ENCODE peak calls at places on chromosomes 5 and 9, in five cellular contexts. P is spleen, N is endothelial cell of umbilical vein, H is heart right ventricle, M is kidney. T is an unnamed sample.

GRCh38 chr5:127892467-127893207 is 189.4 kb downstream of the CCDC192 start:
- DNase-seq in P (no peak), N (peak; percentile 68), H (no peak), M (no peak), T (peak; percentile 82)

GRCh38 chr5:151214614-151215545 is 9.0 kb downstream of the CCDC69 start:
- DNase-seq in P (peak; percentile 94), N (no peak), H (no peak), M (no peak), T (no peak)

GRCh38 chr5:107464876-107465275 is 205.9 kb downstream of the EFNA5 start:
- DNase-seq in P (no peak), N (peak; percentile 29), H (no peak), M (no peak), T (no peak)

GRCh38 chr9:74940600-74940999 is 12.1 kb downstream of the C9orf40 start:
- DNase-seq in P (no peak), N (peak; percentile 10), H (no peak), M (no peak), T (peak; percentile 51)

GRCh38 chr9:127102176-127102575 is 20.3 kb downstream of the ANGPTL2 start:
- DNase-seq in P (no peak), N (no peak), H (no peak), M (no peak), T (no peak)

GRCh38 chr5:337565-338130 is 16.1 kb downstream of the AHRR start:
- DNase-seq in P (no peak), N (peak; percentile 24), H (no peak), M (no peak), T (peak; percentile 48)

GRCh38 chr5:1827410-1828397 is 26.5 kb downstream of the NDUFS6 start:
- DNase-seq in P (peak; percentile 71), N (no peak), H (no peak), M (no peak), T (no peak)

GRCh38 chr9:36966371-36967097 is 67.5 kb downstream of the PAX5 start:
- DNase-seq in P (no peak), N (no peak), H (no peak), M (no peak), T (no peak)

GRCh38 chr9:125748511-125749099 is 1.4 kb downstream of the PBX3 start:
- DNase-seq in P (peak; percentile 83), N (no peak), H (peak; percentile 13), M (no peak), T (peak; percentile 34)

GRCh38 chr9:35696520-35697215 is 6.9 kb upstream of the TPM2 start:
- DNase-seq in P (peak; percentile 84), N (peak; percentile 59), H (peak; percentile 46), M (peak; percentile 59), T (peak; percentile 68)

GRCh38 chr9:91776409-91777365 is 173.3 kb downstream of the ROR2 start:
- DNase-seq in P (no peak), N (no peak), H (no peak), M (no peak), T (peak; percentile 53)

GRCh38 chr9:37986001-37986400 is 82.1 kb upstream of the SLC25A51 start:
- DNase-seq in P (no peak), N (no peak), H (no peak), M (peak; percentile 18), T (no peak)

GRCh38 chr9:115733736-115734135 is 419.9 kb upstream of the PAPPA start:
- DNase-seq in P (no peak), N (no peak), H (no peak), M (no peak), T (no peak)

GRCh38 chr5:80216753-80217596 is 38.9 kb downstream of the SERINC5 start:
- DNase-seq in P (no peak), N (no peak), H (peak; percentile 68), M (no peak), T (no peak)

GRCh38 chr9:105890046-105890822 is 195.9 kb downstream of the TMEM38B start:
- DNase-seq in P (no peak), N (no peak), H (no peak), M (no peak), T (no peak)

GRCh38 chr9:35096035-35096849 is at the start of gene PIGO:
- DNase-seq in P (peak; percentile 99), N (peak; percentile 78), H (peak; percentile 89), M (peak; percentile 97), T (peak; percentile 85)

GRCh38 chr5:76693141-76693540 is 22.8 kb upstream of the F2R start:
- DNase-seq in P (no peak), N (peak; percentile 41), H (no peak), M (no peak), T (no peak)

GRCh38 chr9:90445391-90445790 is 197.2 kb downstream of the DIRAS2 start:
- DNase-seq in P (no peak), N (no peak), H (no peak), M (no peak), T (no peak)

GRCh38 chr9:20550326-20550725 is 72.0 kb downstream of the MLLT3 start:
- DNase-seq in P (no peak), N (no peak), H (no peak), M (no peak), T (no peak)

GRCh38 chr9:14435871-14436270 is 121.9 kb upstream of the NFIB start:
- DNase-seq in P (no peak), N (no peak), H (no peak), M (no peak), T (no peak)

GRCh38 chr5:125409101-125409495 is 662.7 kb upstream of the ZNF608 start:
- DNase-seq in P (no peak), N (no peak), H (no peak), M (no peak), T (peak; percentile 62)

GRCh38 chr5:142275496-142275895 is 49.3 kb downstream of the SPRY4 start:
- DNase-seq in P (no peak), N (no peak), H (no peak), M (no peak), T (peak; percentile 71)

DNA sequence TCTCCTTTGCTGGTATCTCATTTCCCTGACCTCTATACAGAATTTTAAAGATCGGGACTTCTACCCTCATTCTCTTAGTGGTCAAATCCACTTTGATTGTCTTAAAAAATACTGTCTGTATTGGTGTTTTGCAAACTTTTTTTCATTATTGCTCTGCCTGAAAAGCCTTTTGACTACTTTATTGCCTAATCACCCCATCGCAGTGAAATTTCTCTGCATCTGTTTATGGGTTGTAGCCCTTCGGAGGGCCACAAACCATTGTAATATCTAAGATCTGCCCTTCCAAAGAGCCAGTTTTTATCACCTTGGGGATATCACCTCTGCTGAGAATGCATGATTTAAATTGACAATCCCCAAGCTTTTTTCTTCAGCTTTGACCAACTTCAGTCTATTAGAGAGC is 21.1 kb downstream of the KIF2A start:
- DNase-seq in P (no peak), N (no peak), H (no peak), M (no peak), T (no peak)
- TF ChIP-seq CTCF in P (no peak), N (no peak), H (no peak), M (no peak), T (no peak)

GRCh38 chr5:155148694-155149093 is 135.1 kb downstream of the KIF4B start:
- DNase-seq in P (no peak), N (no peak), H (no peak), M (no peak), T (no peak)

GRCh38 chr5:155144956-155145355 is 131.4 kb downstream of the KIF4B start:
- DNase-seq in P (no peak), N (no peak), H (no peak), M (no peak), T (no peak)

GRCh38 chr5:155150012-155150411 is 136.5 kb downstream of the KIF4B start:
- DNase-seq in P (no peak), N (no peak), H (no peak), M (no peak), T (peak; percentile 18)

DNA sequence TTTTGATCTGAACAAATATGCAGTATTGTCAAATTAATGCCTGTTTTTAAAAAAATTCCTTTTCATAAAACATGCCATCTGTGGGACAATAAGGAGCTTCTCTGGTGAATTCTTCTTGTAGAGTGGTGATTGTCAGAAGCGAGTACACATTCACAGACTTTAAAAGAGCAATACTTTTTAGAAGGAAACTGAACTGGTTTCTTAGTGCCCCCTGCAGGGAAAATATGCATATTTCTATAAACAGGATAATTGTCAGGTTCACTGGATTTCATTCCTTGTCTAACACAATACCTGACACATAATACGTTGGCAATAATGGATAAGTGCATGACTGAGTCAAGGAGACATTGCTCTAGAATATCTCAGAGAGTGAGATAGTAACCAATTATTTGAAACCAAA is 133.7 kb downstream of the KIF4B start:
- DNase-seq in P (no peak), N (peak; percentile 31), H (no peak), M (no peak), T (peak; percentile 39)
- TF ChIP-seq CTCF in P (no peak), N (no peak), H (peak; percentile 40), M (no peak), T (peak; percentile 49)

DNA sequence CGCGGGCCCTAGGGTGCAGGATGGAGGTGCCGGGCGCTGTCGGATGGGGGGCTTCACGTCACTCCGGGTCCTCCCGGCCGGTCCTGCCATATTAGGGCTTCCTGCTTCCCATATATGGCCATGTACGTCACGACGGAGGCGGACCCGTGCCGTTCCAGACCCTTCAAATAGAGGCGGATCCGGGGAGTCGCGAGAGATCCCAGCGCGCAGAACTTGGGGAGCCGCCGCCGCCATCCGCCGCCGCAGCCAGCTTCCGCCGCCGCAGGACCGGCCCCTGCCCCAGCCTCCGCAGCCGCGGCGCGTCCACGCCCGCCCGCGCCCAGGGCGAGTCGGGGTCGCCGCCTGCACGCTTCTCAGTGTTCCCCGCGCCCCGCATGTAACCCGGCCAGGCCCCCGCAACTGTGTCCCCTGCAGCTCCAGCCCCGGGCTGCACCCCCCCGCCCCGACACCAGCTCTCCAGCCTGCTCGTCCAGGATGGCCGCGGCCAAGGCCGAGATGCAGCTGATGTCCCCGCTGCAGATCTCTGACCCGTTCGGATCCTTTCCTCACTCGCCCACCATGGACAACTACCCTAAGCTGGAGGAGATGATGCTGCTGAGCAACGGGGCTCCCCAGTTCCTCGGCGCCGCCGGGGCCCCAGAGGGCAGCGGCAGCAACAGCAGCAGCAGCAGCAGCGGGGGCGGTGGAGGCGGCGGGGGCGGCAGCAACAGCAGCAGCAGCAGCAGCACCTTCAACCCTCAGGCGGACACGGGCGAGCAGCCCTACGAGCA is at the start of gene EGR1:
- DNase-seq in P (peak; percentile 93), N (peak; percentile 24), H (peak; percentile 92), M (peak; percentile 98), T (peak; percentile 98)
- TF ChIP-seq CTCF in P (peak; percentile 35), N (no peak), H (no peak), M (peak; percentile 9), T (no peak)

GRCh38 chr5:81748556-81748955 is 2.3 kb downstream of the SSBP2 start:
- DNase-seq in P (no peak), N (peak; percentile 21), H (no peak), M (no peak), T (no peak)
- TF ChIP-seq CTCF in P (no peak), N (no peak), H (no peak), M (no peak), T (no peak)

GRCh38 chr5:18113724-18114123 is 479.5 kb downstream of the TAF11L14 start:
- DNase-seq in P (no peak), N (no peak), H (no peak), M (no peak), T (peak; percentile 41)
- TF ChIP-seq CTCF in P (no peak), N (no peak), H (no peak), M (peak; percentile 3), T (peak; percentile 48)

DNA sequence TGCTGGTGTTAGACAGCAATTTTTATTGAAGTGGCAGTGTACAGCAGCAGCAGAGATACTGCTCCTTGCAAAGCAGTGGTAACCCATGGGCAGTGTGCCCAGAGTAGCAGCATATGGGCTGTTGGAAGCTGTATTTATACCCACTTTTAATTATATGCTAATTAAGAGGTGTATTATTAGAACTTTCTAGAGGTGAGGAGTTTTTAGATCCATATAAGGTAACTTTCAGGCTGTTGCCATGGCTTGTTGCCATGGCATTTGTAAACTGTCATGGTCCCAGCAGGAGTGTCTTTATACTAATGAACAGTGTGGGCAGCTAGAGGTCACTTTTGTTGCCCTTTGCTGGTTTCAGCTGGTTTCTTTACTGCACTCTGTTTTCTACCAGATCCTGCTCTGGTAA is 3.7 kb upstream of the PJA2 start:
- DNase-seq in P (no peak), N (no peak), H (no peak), M (peak; percentile 55), T (no peak)
- TF ChIP-seq CTCF in P (no peak), N (no peak), H (no peak), M (no peak), T (no peak)